ENCODE peak calls at places on chromosomes 13 and 19, in five cellular contexts. N, Q, P, D and Y are unnamed samples.

GRCh38 chr13:111976474-111977183 is 90.3 kb upstream of the SOX1 start:
- DNase-seq in P (no peak), D (no peak), Q (no peak), N (no peak), Y (no peak)

GRCh38 chr13:62846302-62846701 is 1430.7 kb upstream of the PCDH20 start:
- DNase-seq in D (no peak), N (peak; percentile 12), Q (no peak), P (no peak), Y (no peak)

GRCh38 chr19:33375760-33376159 is 2.3 kb downstream of the CEBPG start:
- DNase-seq in D (no peak), P (no peak), N (peak; percentile 61), Q (no peak), Y (peak; percentile 57)

GRCh38 chr13:99436013-99436412 is 65.3 kb upstream of the TM9SF2 start:
- DNase-seq in N (no peak), Q (no peak), D (no peak), P (peak; percentile 37), Y (no peak)

GRCh38 chr19:43595605-43595998 is 332 bp downstream of the IRGQ start:
- DNase-seq in Q (peak; percentile 53), P (no peak), D (no peak), N (no peak), Y (no peak)

GRCh38 chr13:29640665-29641064 is 45.2 kb upstream of the SLC7A1 start:
- DNase-seq in D (no peak), P (no peak), Q (no peak), N (no peak), Y (no peak)

GRCh38 chr19:31372245-31372781 is 23.1 kb upstream of the TSHZ3 start:
- DNase-seq in Q (no peak), N (no peak), P (no peak), D (peak; percentile 89), Y (no peak)

GRCh38 chr19:51146751-51147150 is 4.7 kb downstream of the SIGLEC7 start:
- DNase-seq in P (no peak), Q (no peak), D (no peak), N (no peak), Y (no peak)

GRCh38 chr13:58452123-58452623 is 820.6 kb downstream of the PCDH17 start:
- DNase-seq in P (peak; percentile 52), Q (no peak), D (no peak), N (no peak), Y (peak; percentile 53)

GRCh38 chr19:48836089-48837017 is at the start of gene HSD17B14:
- DNase-seq in N (peak; percentile 49), P (peak; percentile 78), Q (peak; percentile 80), D (no peak), Y (peak; percentile 59)

GRCh38 chr13:30052127-30052526 is 201.7 kb upstream of the UBL3 start:
- DNase-seq in N (no peak), Q (peak; percentile 65), D (no peak), P (no peak), Y (no peak)

GRCh38 chr19:4536798-4537197 is 1.8 kb upstream of the PLIN5 start:
- DNase-seq in P (no peak), N (no peak), Q (no peak), D (no peak), Y (no peak)

GRCh38 chr19:42113641-42114348 is 18.5 kb downstream of the POU2F2 start:
- DNase-seq in D (peak; percentile 83), P (peak; percentile 67), N (peak; percentile 98), Q (no peak), Y (peak; percentile 97)

GRCh38 chr13:49436890-49437289 is 7.0 kb downstream of the CAB39L start:
- DNase-seq in D (no peak), P (peak; percentile 20), N (peak; percentile 76), Q (no peak), Y (peak; percentile 24)

GRCh38 chr19:29478578-29479565 is 46.9 kb upstream of the VSTM2B start:
- DNase-seq in P (peak; percentile 58), N (peak; percentile 40), D (peak; percentile 25), Q (peak; percentile 85), Y (no peak)

GRCh38 chr19:6219147-6219525 is 60.6 kb downstream of the MLLT1 start:
- DNase-seq in D (no peak), P (no peak), Q (no peak), N (no peak), Y (no peak)

GRCh38 chr19:56087647-56088346 is 33.3 kb downstream of the ZNF787 start:
- DNase-seq in Q (no peak), D (no peak), N (no peak), P (no peak), Y (no peak)

GRCh38 chr19:32220951-32221350 is 124.5 kb upstream of the ZNF507 start:
- DNase-seq in P (no peak), N (no peak), Q (peak; percentile 23), D (no peak), Y (no peak)

GRCh38 chr13:25114220-25114619 is 18.3 kb downstream of the PABPC3 start:
- DNase-seq in D (peak; percentile 75), P (peak; percentile 86), N (peak; percentile 78), Q (peak; percentile 87), Y (peak; percentile 41)

GRCh38 chr19:4580021-4580901 is 20.8 kb upstream of the SEMA6B start:
- DNase-seq in P (peak; percentile 11), Q (peak; percentile 85), N (no peak), D (no peak), Y (no peak)

GRCh38 chr19:45474191-45474940 is 6.6 kb downstream of the FOSB start:
- DNase-seq in P (peak; percentile 29), D (no peak), Q (no peak), N (peak; percentile 37), Y (no peak)

GRCh38 chr13:53788286-53788685 is 759.7 kb downstream of the OLFM4 start:
- DNase-seq in Q (no peak), D (no peak), P (no peak), N (no peak), Y (no peak)

GRCh38 chr13:75511226-75511625 is 26.4 kb downstream of the COMMD6 start:
- DNase-seq in Q (no peak), N (no peak), P (no peak), D (no peak), Y (no peak)

GRCh38 chr19:4518345-4519171 is at the start of gene PLIN4:
- DNase-seq in N (peak; percentile 49), D (no peak), Q (peak; percentile 54), P (no peak), Y (peak; percentile 4)

GRCh38 chr19:34482380-34483250 is 1.1 kb downstream of the WTIP start:
- DNase-seq in N (peak; percentile 69), P (peak; percentile 60), Q (peak; percentile 72), D (no peak), Y (peak; percentile 46)

GRCh38 chr13:31761951-31762350 is 22.6 kb downstream of the RXFP2 start:
- DNase-seq in D (no peak), P (no peak), N (peak; percentile 69), Q (no peak), Y (peak; percentile 45)

GRCh38 chr13:109130093-109130835 is 500.9 kb downstream of the MYO16 start:
- DNase-seq in N (no peak), D (no peak), Q (no peak), P (no peak), Y (no peak)

GRCh38 chr19:22528956-22529355 is 105.2 kb upstream of the ZNF492 start:
- DNase-seq in N (no peak), Q (no peak), D (no peak), P (no peak), Y (no peak)

GRCh38 chr13:113243847-113244246 is 34.4 kb downstream of the CUL4A start:
- DNase-seq in P (no peak), N (no peak), D (no peak), Q (no peak), Y (no peak)

GRCh38 chr13:95948646-95949045 is 104.6 kb downstream of the UGGT2 start:
- DNase-seq in P (no peak), Q (no peak), D (no peak), N (peak; percentile 4), Y (peak; percentile 6)

GRCh38 chr19:2428756-2429711 is 1.6 kb upstream of the TIMM13 start:
- DNase-seq in N (no peak), P (no peak), D (no peak), Q (no peak), Y (no peak)

GRCh38 chr19:41904118-41904870 is 21.3 kb downstream of the ARHGEF1 start:
- DNase-seq in P (peak; percentile 88), N (no peak), D (no peak), Q (no peak), Y (no peak)

GRCh38 chr13:78022164-78022877 is 103.7 kb upstream of the EDNRB start:
- DNase-seq in Q (no peak), N (peak; percentile 65), D (peak; percentile 69), P (no peak), Y (peak; percentile 60)

GRCh38 chr19:3403489-3404323 is 37.3 kb downstream of the NFIC start:
- DNase-seq in D (peak; percentile 16), P (peak; percentile 87), N (peak; percentile 97), Q (no peak), Y (peak; percentile 92)

GRCh38 chr19:1163283-1163933 is 10.7 kb downstream of the SBNO2 start:
- DNase-seq in N (no peak), P (no peak), D (no peak), Q (no peak), Y (no peak)

GRCh38 chr19:1166872-1167573 is 7.0 kb downstream of the SBNO2 start:
- DNase-seq in N (no peak), D (no peak), Q (no peak), P (no peak), Y (no peak)

GRCh38 chr19:1162404-1163282 is 11.4 kb downstream of the SBNO2 start:
- DNase-seq in D (no peak), Q (no peak), P (no peak), N (no peak), Y (no peak)

GRCh38 chr19:1163934-1164683 is 10.0 kb downstream of the SBNO2 start:
- DNase-seq in N (no peak), Q (no peak), P (no peak), D (no peak), Y (no peak)

GRCh38 chr19:1164684-1165531 is 9.2 kb downstream of the SBNO2 start:
- DNase-seq in P (no peak), Q (no peak), N (no peak), D (no peak), Y (no peak)
- H4K20me1 ChIP-seq in P (peaks cover 3% of the 10 kb centered on the region), Q (peaks cover 30% of the 10 kb centered on the region), N (no peaks in the 10 kb centered on the region), D (peaks cover 60% of the 10 kb centered on the region), Y (peaks cover 82% of the 10 kb centered on the region)

GRCh38 chr13:98226520-98226919 is 49.5 kb upstream of the RNF113B start:
- DNase-seq in N (no peak), P (no peak), Q (no peak), D (no peak), Y (no peak)
- H4K20me1 ChIP-seq in N (no peaks in the 10 kb centered on the region), P (no peaks in the 10 kb centered on the region), Q (peaks cover 2% of the 10 kb centered on the region), D (no peaks in the 10 kb centered on the region), Y (peaks cover 35% of the 10 kb centered on the region)

GRCh38 chr19:10748195-10748923 is 30.5 kb downstream of the DNM2 start:
- DNase-seq in Q (no peak), N (no peak), P (no peak), D (no peak), Y (no peak)

GRCh38 chr19:10747674-10748073 is 29.8 kb downstream of the DNM2 start:
- DNase-seq in N (no peak), P (no peak), Q (no peak), D (no peak), Y (no peak)

GRCh38 chr19:10747271-10747670 is 29.4 kb downstream of the DNM2 start:
- DNase-seq in P (no peak), N (no peak), Q (no peak), D (no peak), Y (no peak)

GRCh38 chr19:10749435-10750384 is 31.8 kb downstream of the DNM2 start:
- DNase-seq in Q (no peak), D (no peak), P (no peak), N (no peak), Y (no peak)

GRCh38 chr19:10748924-10749434 is 31.1 kb downstream of the DNM2 start:
- DNase-seq in D (no peak), N (peak; percentile 26), P (peak; percentile 72), Q (no peak), Y (peak; percentile 22)
- H4K20me1 ChIP-seq in D (peaks cover 84% of the 10 kb centered on the region), N (peaks cover 7% of the 10 kb centered on the region), P (peaks cover 20% of the 10 kb centered on the region), Q (peaks cover 28% of the 10 kb centered on the region), Y (peaks cover 93% of the 10 kb centered on the region)

GRCh38 chr19:39325778-39326680 is 5.4 kb upstream of the LRFN1 start:
- DNase-seq in Q (no peak), P (no peak), N (peak; percentile 23), D (peak; percentile 33), Y (no peak)
- H4K20me1 ChIP-seq in Q (no peaks in the 10 kb centered on the region), P (no peaks in the 10 kb centered on the region), N (no peaks in the 10 kb centered on the region), D (peaks cover 35% of the 10 kb centered on the region), Y (no peaks in the 10 kb centered on the region)